ENCODE peak calls at places on chromosomes 12 and 14, in five cellular contexts. L, R, D, J and E are unnamed samples.

GRCh38 chr14:68978550-68978911 is 571 bp downstream of the ACTN1 start:
- DNase-seq in L (peak), R (no peak), D (peak), J (no peak), E (peak)

GRCh38 chr14:69571879-69572633 is 2.6 kb downstream of the CCDC177 start:
- DNase-seq in L (peak), R (peak), D (peak), J (peak), E (peak)

GRCh38 chr12:92502417-92503028 is 200.3 kb upstream of the PLEKHG7 start:
- DNase-seq in L (peak), R (peak), D (no peak), J (no peak), E (no peak)

GRCh38 chr12:46217686-46218508 is 50.9 kb downstream of the SLC38A1 start:
- DNase-seq in L (no peak), R (no peak), D (no peak), J (no peak), E (no peak)

GRCh38 chr12:99767809-99768208 is 120.3 kb downstream of the GARIN6 start:
- DNase-seq in L (peak), R (peak), D (peak), J (peak), E (no peak)

GRCh38 chr12:88035271-88035906 is 6.2 kb upstream of the C12orf50 start:
- DNase-seq in L (peak), R (peak), D (peak), J (peak), E (peak)

GRCh38 chr14:21311614-21312013 is 31.7 kb downstream of the RPGRIP1 start:
- DNase-seq in L (no peak), R (no peak), D (no peak), J (no peak), E (no peak)

GRCh38 chr14:22886500-22887259 is 3.7 kb downstream of the REM2 start:
- DNase-seq in L (peak), R (peak), D (peak), J (peak), E (peak)

GRCh38 chr12:52884526-52885293 is 20.2 kb downstream of the KRT8 start:
- DNase-seq in L (peak), R (peak), D (no peak), J (no peak), E (peak)

GRCh38 chr12:93943766-93944165 is 204.6 kb upstream of the PLXNC1 start:
- DNase-seq in L (peak), R (peak), D (peak), J (peak), E (no peak)

GRCh38 chr12:121165316-121165715 is 32.6 kb downstream of the P2RX7 start:
- DNase-seq in L (no peak), R (no peak), D (peak), J (no peak), E (no peak)

GRCh38 chr12:88153959-88154358 is 11.9 kb downstream of the TMTC3 start:
- DNase-seq in L (peak), R (peak), D (no peak), J (peak), E (no peak)

GRCh38 chr12:47391566-47391965 is 311.8 kb upstream of the AMIGO2 start:
- DNase-seq in L (no peak), R (no peak), D (no peak), J (no peak), E (no peak)

GRCh38 chr14:37116933-37117844 is 55.2 kb downstream of the SLC25A21 start:
- DNase-seq in L (peak), R (peak), D (peak), J (peak), E (no peak)

GRCh38 chr12:130342842-130343241 is 5.2 kb downstream of the PIWIL1 start:
- DNase-seq in L (no peak), R (no peak), D (no peak), J (no peak), E (no peak)
- TF ChIP-seq CTCF in L (no peak), R (no peak), D (no peak), J (no peak), E (no peak)

GRCh38 chr12:127351481-127352010 is 915.4 kb upstream of the TMEM132C start:
- DNase-seq in L (no peak), R (no peak), D (no peak), J (no peak), E (no peak)

GRCh38 chr12:127360580-127360979 is 906.4 kb upstream of the TMEM132C start:
- DNase-seq in L (no peak), R (no peak), D (no peak), J (no peak), E (no peak)

GRCh38 chr12:127355061-127355820 is 911.7 kb upstream of the TMEM132C start:
- DNase-seq in L (peak), R (peak), D (peak), J (peak), E (no peak)
- TF ChIP-seq CTCF in L (peak), R (peak), D (peak), J (peak), E (no peak)

GRCh38 chr12:126781593-126781992 is 1485.4 kb upstream of the TMEM132C start:
- DNase-seq in L (no peak), R (no peak), D (no peak), J (no peak), E (no peak)

GRCh38 chr12:126789963-126790362 is 1477.0 kb upstream of the TMEM132C start:
- DNase-seq in L (no peak), R (no peak), D (no peak), J (no peak), E (no peak)

GRCh38 chr12:126780343-126780742 is 1486.6 kb upstream of the TMEM132C start:
- DNase-seq in L (no peak), R (no peak), D (no peak), J (no peak), E (no peak)

GRCh38 chr12:126782083-126782482 is 1484.9 kb upstream of the TMEM132C start:
- DNase-seq in L (no peak), R (no peak), D (no peak), J (no peak), E (no peak)

DNA sequence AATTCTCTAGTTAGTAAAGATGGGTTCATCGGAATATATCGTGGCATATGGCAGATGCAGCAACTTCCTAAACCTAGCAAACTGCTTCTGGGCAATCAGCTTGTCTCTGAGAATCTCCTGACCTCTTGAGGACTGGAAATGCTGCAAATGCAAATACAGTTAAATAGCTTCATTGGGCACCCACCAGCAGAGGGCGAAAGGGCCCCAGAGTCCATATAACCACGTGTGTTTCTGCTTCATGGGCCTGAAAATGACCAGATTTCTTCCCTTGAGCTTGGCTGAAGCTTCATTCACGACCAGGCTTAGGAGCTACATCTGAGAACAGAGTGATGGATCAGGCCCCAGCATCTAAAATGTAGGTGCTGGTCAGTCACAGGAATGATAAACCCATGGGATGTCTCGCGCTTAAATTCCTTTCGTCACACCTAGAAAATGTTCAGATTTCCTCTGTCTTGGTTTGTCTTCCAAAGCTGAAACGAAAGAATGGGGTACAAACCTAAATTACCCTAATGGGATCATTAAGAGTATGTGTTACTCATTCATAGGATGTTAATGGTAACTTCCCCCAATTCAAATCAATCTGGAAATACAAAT is 1482.5 kb upstream of the TMEM132C start:
- DNase-seq in L (peak), R (peak), D (peak), J (peak), E (peak)
- TF ChIP-seq CTCF in L (peak), R (peak), D (peak), J (peak), E (peak)

DNA sequence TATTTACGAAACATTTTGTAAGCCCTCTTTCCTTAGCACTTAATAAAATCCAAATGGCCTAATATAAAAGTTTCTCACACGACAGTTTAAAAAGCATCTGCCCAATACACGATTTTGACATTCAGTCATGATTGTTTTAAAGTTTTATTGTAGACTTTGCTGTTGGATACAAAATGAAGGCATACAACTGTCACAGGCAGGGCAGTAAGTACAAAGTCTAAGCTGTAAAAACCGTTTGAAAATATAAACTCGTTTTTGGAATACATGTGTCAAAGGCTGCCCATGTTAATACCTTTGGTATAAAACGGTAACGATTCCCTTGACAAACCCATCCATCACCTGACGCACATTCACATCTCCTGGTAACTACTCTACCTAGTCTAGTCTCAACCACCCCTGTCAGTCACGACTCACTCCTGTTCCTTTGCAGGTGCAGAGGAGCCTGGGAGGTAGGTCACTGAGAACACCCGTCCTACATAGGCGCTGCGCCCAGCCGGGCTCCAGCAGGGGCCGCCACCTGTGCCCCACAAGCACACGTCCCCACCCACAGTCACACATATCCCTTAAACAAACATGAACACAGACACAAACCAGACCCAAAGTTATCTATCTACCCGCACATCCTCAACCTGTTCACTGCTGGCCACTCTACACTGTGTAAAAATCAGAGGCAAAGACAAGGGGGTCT is 27.1 kb downstream of the KCTD10 start:
- DNase-seq in L (no peak), R (peak), D (no peak), J (no peak), E (no peak)
- TF ChIP-seq CTCF in L (no peak), R (peak), D (no peak), J (no peak), E (no peak)

DNA sequence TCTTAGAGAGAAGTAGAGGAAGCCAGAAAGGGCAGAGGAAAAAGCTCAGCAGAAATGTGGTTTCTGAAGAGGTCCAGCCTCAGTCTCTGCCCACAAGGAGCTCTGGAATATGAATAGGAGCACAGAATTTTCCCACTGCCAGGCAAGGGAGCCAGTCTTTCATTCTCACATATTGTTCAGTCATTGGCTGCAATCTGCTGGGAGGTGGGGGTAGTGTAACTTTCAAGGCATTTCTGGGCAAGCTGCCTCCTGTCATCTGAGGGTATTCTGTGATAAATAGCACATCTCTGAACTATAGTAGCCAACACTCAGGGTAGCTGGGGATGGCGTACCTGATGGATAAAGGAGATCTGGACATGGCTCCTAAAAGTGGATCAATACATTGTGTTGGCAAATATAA is 127.2 kb downstream of the LRRK2 start:
- DNase-seq in L (no peak), R (no peak), D (no peak), J (peak), E (no peak)
- TF ChIP-seq CTCF in L (no peak), R (no peak), D (no peak), J (no peak), E (no peak)